ENCODE peak calls at places on chromosomes 12 and 14, in six cellular contexts. E, K, W, C, Q and H are unnamed samples. For H3K4me1 and H3K27me3, the result is how much of the 10 kb centered on the place peaks cover.

GRCh38 chr12:31832740-31833540 is 104.1 kb upstream of the AMN1 start:
- DNase-seq in C (no peak), W (peak), E (no peak), K (no peak), Q (no peak), H (no peak)

GRCh38 chr14:24314377-24315193 is 3.3 kb downstream of the LTB4R start:
- DNase-seq in C (no peak), Q (no peak), W (no peak), K (no peak), E (no peak), H (no peak)

GRCh38 chr14:69648480-69649414 is 37.4 kb downstream of the SUSD6 start:
- DNase-seq in E (no peak), Q (no peak), C (peak), W (peak), K (no peak), H (no peak)

GRCh38 chr12:106369624-106370346 is 12.2 kb downstream of the POLR3B start:
- DNase-seq in E (no peak), Q (no peak), C (no peak), K (no peak), W (no peak), H (no peak)

GRCh38 chr14:74035556-74035955 is 16.4 kb downstream of the BBOF1 start:
- DNase-seq in E (no peak), Q (no peak), C (no peak), K (no peak), W (no peak), H (no peak)

GRCh38 chr12:22100952-22101748 is 55.1 kb downstream of the CMAS start:
- DNase-seq in W (peak), K (no peak), Q (no peak), C (peak), E (peak), H (peak)

GRCh38 chr14:95059126-95059525 is 98.2 kb downstream of the DICER1 start:
- DNase-seq in K (no peak), E (no peak), Q (no peak), C (no peak), W (no peak), H (no peak)

GRCh38 chr12:3097186-3097804 is 20.1 kb downstream of the TSPAN9 start:
- DNase-seq in Q (no peak), C (peak), E (no peak), W (no peak), K (peak), H (no peak)

GRCh38 chr12:126055521-126055920 is 990.3 kb downstream of the AACS start:
- DNase-seq in W (no peak), K (no peak), E (no peak), C (no peak), Q (no peak), H (no peak)

GRCh38 chr14:101595887-101596721 is 34.8 kb downstream of the DIO3 start:
- DNase-seq in K (no peak), Q (no peak), E (no peak), W (no peak), C (no peak), H (no peak)

GRCh38 chr12:33605776-33606175 is 166.2 kb upstream of the SYT10 start:
- DNase-seq in Q (no peak), W (no peak), E (no peak), K (no peak), C (peak), H (peak)

GRCh38 chr12:14239935-14240872 is 125.3 kb upstream of the ATF7IP start:
- DNase-seq in C (no peak), E (no peak), K (no peak), W (peak), Q (no peak), H (no peak)

DNA sequence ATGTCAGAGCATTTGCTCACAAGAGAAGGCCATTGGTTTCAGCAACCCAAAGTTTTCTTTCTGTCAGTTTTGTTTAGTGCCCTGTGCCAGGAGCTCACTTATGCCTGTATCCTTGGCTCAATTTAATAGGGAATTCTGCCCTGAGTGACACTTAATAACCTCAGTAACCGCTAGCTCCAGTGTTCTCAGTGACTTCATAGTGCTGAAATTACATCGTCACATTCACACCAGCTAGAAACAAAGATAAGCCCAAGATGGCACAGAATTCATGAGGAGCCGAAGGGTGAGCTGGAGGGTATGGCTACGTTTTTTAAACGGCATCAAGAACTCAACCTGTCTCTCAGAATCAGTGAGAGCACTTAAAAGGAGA is 37.1 kb downstream of the PTGER2 start:
- DNase-seq in C (no peak), E (no peak), Q (no peak), K (no peak), W (no peak), H (no peak)
- H3K4me1 ChIP-seq in C (under half), E (under half), Q (under half), K (under half), W (under half), H (under half)

DNA sequence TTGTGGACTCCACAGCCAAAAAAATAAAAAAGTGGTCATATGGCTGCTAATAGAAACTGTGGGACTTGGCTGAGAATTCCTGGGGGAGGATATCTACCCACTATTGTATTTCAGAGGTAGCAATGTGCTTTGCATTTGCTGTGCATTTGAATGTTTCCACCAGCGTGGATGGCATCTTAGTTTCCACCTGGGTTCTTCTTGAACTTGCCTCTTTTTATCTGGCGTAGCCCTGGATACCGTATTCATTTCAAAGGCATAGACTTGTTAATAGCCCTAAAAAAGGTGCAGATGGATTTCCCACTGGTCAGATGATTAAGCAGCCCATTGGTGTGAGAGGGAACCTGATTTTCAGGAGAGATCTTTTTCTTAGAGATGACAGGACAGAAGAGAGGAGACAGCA is 1.9 kb upstream of the MYF5 start:
- DNase-seq in Q (no peak), E (no peak), K (no peak), W (no peak), C (no peak), H (no peak)
- H3K27me3 ChIP-seq in Q (under half), E (under half), K (under half), W (under half), C (under half), H (under half)

GRCh38 chr12:69097619-69098368 is 141.6 kb upstream of the CPSF6 start:
- DNase-seq in E (no peak), Q (no peak), C (no peak), K (no peak), W (no peak), H (no peak)
- TF ChIP-seq YY1 in E (no peak), Q (no peak), C (no peak), K (no peak), W (no peak), H (no peak)

GRCh38 chr14:90405755-90406154 is 8.9 kb downstream of the CALM1 start:
- DNase-seq in E (no peak), K (no peak), C (no peak), Q (no peak), W (no peak), H (no peak)

GRCh38 chr14:90403065-90403464 is 6.2 kb downstream of the CALM1 start:
- DNase-seq in C (no peak), W (no peak), K (no peak), E (no peak), Q (no peak), H (no peak)

GRCh38 chr14:90406384-90406798 is 9.6 kb downstream of the CALM1 start:
- DNase-seq in Q (no peak), C (no peak), K (no peak), W (no peak), E (no peak), H (no peak)

GRCh38 chr14:90402009-90402408 is 5.2 kb downstream of the CALM1 start:
- DNase-seq in C (no peak), E (no peak), W (no peak), K (no peak), Q (no peak), H (no peak)

DNA sequence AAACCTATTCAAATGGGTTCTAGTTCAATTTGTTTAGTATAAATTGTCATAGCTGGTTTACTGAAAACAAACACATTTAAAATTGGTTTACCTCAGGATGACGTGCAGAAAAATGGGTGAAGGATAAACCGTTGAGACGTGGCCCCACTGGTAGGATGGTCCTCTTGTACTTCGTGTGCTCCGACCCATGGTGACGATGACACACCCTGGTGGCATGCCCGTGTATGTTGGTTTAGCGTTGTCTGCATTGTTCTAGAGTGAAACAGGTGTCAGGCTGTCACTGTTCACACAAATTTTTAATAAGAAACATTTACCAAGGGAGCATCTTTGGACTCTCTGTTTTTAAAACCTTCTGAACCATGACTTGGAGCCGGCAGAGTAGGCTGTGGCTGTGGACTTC is 8.3 kb downstream of the CALM1 start:
- DNase-seq in C (peak), Q (no peak), W (no peak), E (no peak), K (no peak), H (no peak)
- H3K4me1 ChIP-seq in C (under half), Q (under half), W (under half), E (under half), K (under half), H (under half)

GRCh38 chr12:132272706-132273105 is 56.7 kb downstream of the GALNT9 start:
- DNase-seq in K (no peak), C (no peak), W (no peak), Q (no peak), E (no peak), H (no peak)
- H3K27me3 ChIP-seq in K (half or more), C (under half), W (under half), Q (under half), E (under half), H (under half)

DNA sequence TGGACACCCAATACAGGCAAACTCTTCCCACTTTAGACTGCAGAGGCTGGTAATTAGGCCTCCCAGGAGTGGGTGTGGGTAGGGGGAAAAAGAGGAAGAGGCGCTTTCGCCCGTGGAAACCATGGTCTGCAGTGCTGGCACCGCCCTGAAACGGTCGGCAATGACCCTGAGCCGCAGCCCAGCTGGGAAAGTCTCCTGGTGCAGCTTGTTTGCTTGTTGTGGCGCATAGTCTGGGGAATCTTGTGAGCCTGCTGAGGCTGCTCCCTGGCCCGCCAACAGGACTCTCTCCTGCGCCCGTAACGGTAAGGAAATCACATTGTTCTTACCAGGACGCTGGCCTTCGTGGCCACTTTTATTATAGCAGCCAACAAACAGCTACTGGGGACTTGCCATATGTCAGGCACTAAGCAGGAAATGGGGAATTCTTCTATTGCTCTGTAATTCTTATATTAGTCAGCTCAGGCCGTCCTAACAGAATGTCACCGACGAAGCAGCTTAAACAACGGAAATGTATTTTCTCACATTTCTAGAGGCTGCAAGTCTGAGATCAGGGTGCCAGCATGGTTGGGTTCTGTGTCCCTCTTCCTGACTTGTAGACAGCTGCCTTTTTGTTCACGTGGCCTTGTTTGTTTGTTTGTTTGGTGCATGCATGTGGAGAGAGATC is 52.5 kb upstream of the RIN3 start:
- DNase-seq in E (no peak), Q (no peak), C (no peak), K (no peak), W (peak), H (no peak)
- TF ChIP-seq YY1 in E (no peak), Q (no peak), C (no peak), K (no peak), W (no peak), H (no peak)

GRCh38 chr12:89351489-89352241 is 636 bp downstream of the DUSP6 start:
- DNase-seq in E (no peak), C (no peak), K (no peak), W (no peak), Q (no peak), H (no peak)

GRCh38 chr12:89352492-89353187 is at the start of gene DUSP6:
- DNase-seq in E (peak), Q (peak), W (no peak), K (no peak), C (peak), H (peak)

GRCh38 chr12:89350661-89351488 is 1.4 kb downstream of the DUSP6 start:
- DNase-seq in W (no peak), Q (no peak), C (no peak), K (no peak), E (no peak), H (no peak)

GRCh38 chr12:89353188-89353822 is 1.0 kb upstream of the DUSP6 start:
- DNase-seq in K (no peak), Q (no peak), E (peak), W (no peak), C (peak), H (peak)

DNA sequence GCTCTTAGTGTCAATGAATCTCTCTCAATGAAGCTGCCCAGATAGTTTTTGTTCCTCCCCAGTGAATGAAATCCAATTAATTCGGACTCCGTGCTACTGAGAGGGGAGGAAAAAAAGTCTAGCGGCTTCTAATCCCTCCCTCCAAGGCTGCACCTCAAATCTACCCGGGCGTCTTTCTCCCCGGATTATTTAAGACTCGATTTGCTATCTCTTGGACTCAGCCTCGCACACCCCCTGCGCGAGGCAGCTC is 134 bp downstream of the DUSP6 start:
- DNase-seq in Q (no peak), K (no peak), C (no peak), E (no peak), W (no peak), H (no peak)
- H3K4me1 ChIP-seq in Q (under half), K (under half), C (under half), E (half or more), W (under half), H (under half)